ENCODE peak calls at places on chromosomes 11 and 22, in eight cellular contexts. One of them, this sample, is unnamed.

GRCh38 chr11:63599211-63600122 is 14.8 kb downstream of the PLAAT3 start:
- DNase-seq in CD4-positive, alpha-beta memory T cell: no peak
- DNase-seq in HFFc6: peak
- DNase-seq in HT1080: peak
- DNase-seq in mucosa of descending colon: no peak
- DNase-seq in astrocyte of the cerebellum: no peak
- DNase-seq in stimulated activated naive CD8-positive, alpha-beta T cell treated with anti-CD3 and anti-CD28 coated beads, Interleukin-15, Interleukin-2, amounts not matched to agents 100 U/mL and 50 U/mL, for 24 hours: no peak
- DNase-seq in T follicular helper cell: no peak
- DNase-seq in this sample: no peak

GRCh38 chr22:50134481-50134880 is 36.0 kb upstream of the PANX2 start:
- DNase-seq in CD4-positive, alpha-beta memory T cell: no peak
- DNase-seq in HFFc6: no peak
- DNase-seq in HT1080: no peak
- DNase-seq in mucosa of descending colon: no peak
- DNase-seq in astrocyte of the cerebellum: no peak
- DNase-seq in stimulated activated naive CD8-positive, alpha-beta T cell treated with anti-CD3 and anti-CD28 coated beads, Interleukin-15, Interleukin-2, amounts not matched to agents 100 U/mL and 50 U/mL, for 24 hours: no peak
- DNase-seq in T follicular helper cell: no peak
- DNase-seq in this sample: no peak

GRCh38 chr11:73797457-73797856 is 9.8 kb downstream of the MRPL48 start:
- DNase-seq in CD4-positive, alpha-beta memory T cell: no peak
- DNase-seq in HFFc6: no peak
- DNase-seq in HT1080: no peak
- DNase-seq in mucosa of descending colon: no peak
- DNase-seq in astrocyte of the cerebellum: no peak
- DNase-seq in stimulated activated naive CD8-positive, alpha-beta T cell treated with anti-CD3 and anti-CD28 coated beads, Interleukin-15, Interleukin-2, amounts not matched to agents 100 U/mL and 50 U/mL, for 24 hours: no peak
- DNase-seq in T follicular helper cell: no peak
- DNase-seq in this sample: no peak

GRCh38 chr11:62137276-62137861 is 13.6 kb downstream of the INCENP start:
- DNase-seq in CD4-positive, alpha-beta memory T cell: no peak
- DNase-seq in HFFc6: no peak
- DNase-seq in HT1080: no peak
- DNase-seq in mucosa of descending colon: no peak
- DNase-seq in astrocyte of the cerebellum: no peak
- DNase-seq in stimulated activated naive CD8-positive, alpha-beta T cell treated with anti-CD3 and anti-CD28 coated beads, Interleukin-15, Interleukin-2, amounts not matched to agents 100 U/mL and 50 U/mL, for 24 hours: no peak
- DNase-seq in T follicular helper cell: no peak
- DNase-seq in this sample: no peak

GRCh38 chr22:33126881-33127280 is 68.7 kb upstream of the SYN3 start:
- DNase-seq in CD4-positive, alpha-beta memory T cell: no peak
- DNase-seq in HFFc6: no peak
- DNase-seq in HT1080: no peak
- DNase-seq in mucosa of descending colon: no peak
- DNase-seq in astrocyte of the cerebellum: no peak
- DNase-seq in stimulated activated naive CD8-positive, alpha-beta T cell treated with anti-CD3 and anti-CD28 coated beads, Interleukin-15, Interleukin-2, amounts not matched to agents 100 U/mL and 50 U/mL, for 24 hours: no peak
- DNase-seq in T follicular helper cell: no peak
- DNase-seq in this sample: no peak

GRCh38 chr11:68331338-68331947 is 19.1 kb downstream of the LRP5 start:
- DNase-seq in CD4-positive, alpha-beta memory T cell: no peak
- DNase-seq in HFFc6: no peak
- DNase-seq in HT1080: no peak
- DNase-seq in mucosa of descending colon: peak
- DNase-seq in astrocyte of the cerebellum: no peak
- DNase-seq in stimulated activated naive CD8-positive, alpha-beta T cell treated with anti-CD3 and anti-CD28 coated beads, Interleukin-15, Interleukin-2, amounts not matched to agents 100 U/mL and 50 U/mL, for 24 hours: peak
- DNase-seq in T follicular helper cell: no peak
- DNase-seq in this sample: no peak

GRCh38 chr11:130866831-130867230 is 49.4 kb downstream of the SNX19 start:
- DNase-seq in CD4-positive, alpha-beta memory T cell: no peak
- DNase-seq in HFFc6: no peak
- DNase-seq in HT1080: no peak
- DNase-seq in mucosa of descending colon: no peak
- DNase-seq in astrocyte of the cerebellum: no peak
- DNase-seq in stimulated activated naive CD8-positive, alpha-beta T cell treated with anti-CD3 and anti-CD28 coated beads, Interleukin-15, Interleukin-2, amounts not matched to agents 100 U/mL and 50 U/mL, for 24 hours: no peak
- DNase-seq in T follicular helper cell: no peak
- DNase-seq in this sample: no peak

GRCh38 chr11:59706518-59707285 is 6.9 kb downstream of the OR10V1 start:
- DNase-seq in CD4-positive, alpha-beta memory T cell: no peak
- DNase-seq in HFFc6: peak
- DNase-seq in HT1080: peak
- DNase-seq in mucosa of descending colon: peak
- DNase-seq in astrocyte of the cerebellum: peak
- DNase-seq in stimulated activated naive CD8-positive, alpha-beta T cell treated with anti-CD3 and anti-CD28 coated beads, Interleukin-15, Interleukin-2, amounts not matched to agents 100 U/mL and 50 U/mL, for 24 hours: no peak
- DNase-seq in T follicular helper cell: no peak
- DNase-seq in this sample: peak

GRCh38 chr11:78586452-78587046 is 11.9 kb upstream of the NARS2 start:
- DNase-seq in CD4-positive, alpha-beta memory T cell: peak
- DNase-seq in HFFc6: no peak
- DNase-seq in HT1080: peak
- DNase-seq in mucosa of descending colon: no peak
- DNase-seq in astrocyte of the cerebellum: no peak
- DNase-seq in stimulated activated naive CD8-positive, alpha-beta T cell treated with anti-CD3 and anti-CD28 coated beads, Interleukin-15, Interleukin-2, amounts not matched to agents 100 U/mL and 50 U/mL, for 24 hours: no peak
- DNase-seq in T follicular helper cell: no peak
- DNase-seq in this sample: no peak

GRCh38 chr11:14967581-14968214 is 4.5 kb downstream of the CALCA start:
- DNase-seq in CD4-positive, alpha-beta memory T cell: no peak
- DNase-seq in HFFc6: no peak
- DNase-seq in HT1080: no peak
- DNase-seq in mucosa of descending colon: no peak
- DNase-seq in astrocyte of the cerebellum: no peak
- DNase-seq in stimulated activated naive CD8-positive, alpha-beta T cell treated with anti-CD3 and anti-CD28 coated beads, Interleukin-15, Interleukin-2, amounts not matched to agents 100 U/mL and 50 U/mL, for 24 hours: no peak
- DNase-seq in T follicular helper cell: no peak
- DNase-seq in this sample: no peak